ENCODE peak calls at places on chromosome 9, in ten cellular contexts. V is heart right ventricle; L is cardiac muscle cell; X is upper lobe of right lung; G is anterior cingulate cortex; Y is activated gamma-delta T cell treated with Interleukin-2 at 50 U/mL for 16 hours; U is effector memory CD8-positive, alpha-beta T cell; M is fibroblast of gingiva; P is tibial artery; N is fibroblast of the aortic adventitia. R is an unnamed sample.
A peak's percentile ranks its signal among the peaks of the same experiment; 100 is the strongest.

GRCh38 chr9:87007711-87008360 is 60.5 kb upstream of the GAS1 start:
- DNase-seq in L (peak; percentile 27), U (no peak), G (peak; percentile 21), P (no peak), Y (no peak), M (peak; percentile 81), V (no peak), N (peak; percentile 26), X (no peak), R (no peak)

GRCh38 chr9:135504262-135505229 is 4.1 kb downstream of the MRPS2 start:
- DNase-seq in U (peak; percentile 44), L (peak; percentile 79), V (peak; percentile 32), N (peak; percentile 57), G (peak; percentile 60), P (peak; percentile 55), X (peak; percentile 76), M (peak; percentile 61), Y (peak; percentile 48), R (peak; percentile 46)

GRCh38 chr9:135958485-135958884 is 2.7 kb downstream of the UBAC1 start:
- DNase-seq in U (no peak), Y (no peak), P (peak; percentile 53), G (no peak), V (no peak), M (no peak), L (no peak), N (no peak), X (no peak), R (no peak)

GRCh38 chr9:124257070-124257864 is 482 bp upstream of the NEK6 start:
- DNase-seq in N (no peak), X (no peak), Y (no peak), P (no peak), V (no peak), M (no peak), L (no peak), G (no peak), U (peak; percentile 12), R (no peak)

GRCh38 chr9:109506097-109506712 is 8.1 kb upstream of the PTPN3 start:
- DNase-seq in Y (no peak), U (no peak), V (no peak), P (no peak), G (no peak), L (no peak), X (no peak), M (peak; percentile 81), N (no peak), R (no peak)

GRCh38 chr9:33914887-33915286 is 97.9 kb downstream of the UBE2R2 start:
- DNase-seq in V (no peak), X (no peak), L (no peak), G (no peak), P (no peak), U (no peak), M (no peak), N (no peak), Y (no peak), R (no peak)

GRCh38 chr9:134648701-134649525 is 7.3 kb downstream of the COL5A1 start:
- DNase-seq in N (peak; percentile 65), U (no peak), M (peak; percentile 58), P (no peak), X (no peak), Y (no peak), V (no peak), L (peak; percentile 63), G (no peak), R (no peak)

GRCh38 chr9:17802249-17802857 is 223.5 kb downstream of the SH3GL2 start:
- DNase-seq in U (no peak), V (no peak), P (no peak), N (peak; percentile 38), L (peak; percentile 38), G (no peak), X (no peak), M (no peak), Y (no peak), R (no peak)

GRCh38 chr9:108784998-108785397 is 70.8 kb downstream of the ACTL7B start:
- DNase-seq in V (peak; percentile 8), X (no peak), P (peak; percentile 75), G (no peak), L (peak; percentile 94), N (peak; percentile 68), U (no peak), Y (no peak), M (peak; percentile 83), R (no peak)

GRCh38 chr9:79591463-79591862 is 19.7 kb downstream of the TLE4 start:
- DNase-seq in Y (no peak), G (no peak), V (no peak), P (no peak), N (no peak), U (no peak), L (no peak), X (no peak), M (no peak), R (no peak)

GRCh38 chr9:98158071-98158791 is 34.2 kb downstream of the CORO2A start:
- DNase-seq in G (no peak), Y (no peak), U (no peak), N (no peak), M (no peak), V (no peak), L (no peak), P (no peak), X (peak; percentile 68), R (peak; percentile 96)

GRCh38 chr9:124011460-124012301 is at the start of gene LHX2:
- DNase-seq in M (peak; percentile 57), X (no peak), P (no peak), N (peak; percentile 38), G (peak; percentile 77), L (peak; percentile 89), V (peak; percentile 47), Y (no peak), U (no peak), R (no peak)

GRCh38 chr9:124809741-124810500 is 33.0 kb downstream of the OLFML2A start:
- DNase-seq in P (no peak), Y (no peak), N (no peak), V (no peak), M (no peak), U (no peak), X (no peak), G (no peak), L (no peak), R (no peak)

GRCh38 chr9:4206718-4207117 is 93.2 kb downstream of the GLIS3 start:
- DNase-seq in Y (no peak), V (no peak), G (no peak), M (no peak), P (no peak), L (peak; percentile 88), X (no peak), U (no peak), N (peak; percentile 22), R (no peak)

GRCh38 chr9:119934497-119934896 is 565.3 kb upstream of the BRINP1 start:
- DNase-seq in P (no peak), L (no peak), Y (no peak), M (no peak), G (no peak), U (no peak), X (no peak), N (no peak), V (no peak), R (no peak)

GRCh38 chr9:134433101-134433500 is 106.8 kb downstream of the RXRA start:
- DNase-seq in Y (no peak), P (peak; percentile 54), X (no peak), G (peak; percentile 38), M (peak; percentile 59), N (peak; percentile 31), V (no peak), L (peak; percentile 45), U (no peak), R (peak; percentile 70)

GRCh38 chr9:6382681-6383080 is 30.3 kb upstream of the UHRF2 start:
- DNase-seq in Y (no peak), L (peak; percentile 15), P (no peak), M (peak; percentile 39), V (no peak), G (no peak), N (peak; percentile 65), U (no peak), X (no peak), R (no peak)

GRCh38 chr9:114721491-114722362 is 39.7 kb upstream of the TEX48 start:
- DNase-seq in G (no peak), U (no peak), V (no peak), Y (no peak), M (peak; percentile 92), L (peak; percentile 10), P (no peak), N (peak; percentile 36), X (no peak), R (peak; percentile 16)

GRCh38 chr9:126666155-126666803 is 52.6 kb downstream of the LMX1B start:
- DNase-seq in Y (no peak), N (no peak), P (no peak), G (no peak), V (no peak), X (no peak), U (no peak), M (no peak), L (no peak), R (no peak)

GRCh38 chr9:112884721-112885120 is 6.0 kb downstream of the SLC46A2 start:
- DNase-seq in Y (no peak), P (no peak), U (no peak), L (no peak), V (no peak), N (no peak), G (no peak), M (no peak), X (no peak), R (no peak)

GRCh38 chr9:77957652-77958051 is 74.0 kb downstream of the GNAQ start:
- DNase-seq in V (no peak), L (no peak), M (no peak), Y (no peak), U (no peak), P (no peak), N (no peak), G (no peak), X (no peak), R (no peak)

GRCh38 chr9:90611121-90611520 is 31.5 kb downstream of the DIRAS2 start:
- DNase-seq in L (no peak), X (no peak), P (no peak), M (no peak), N (no peak), U (no peak), Y (no peak), G (no peak), V (no peak), R (no peak)

GRCh38 chr9:81430727-81431126 is 258.6 kb downstream of the TLE1 start:
- DNase-seq in Y (no peak), L (no peak), N (peak; percentile 15), G (no peak), U (no peak), X (no peak), M (no peak), P (no peak), V (no peak), R (no peak)

GRCh38 chr9:127418037-127418471 is 6.1 kb upstream of the ZNF79 start:
- DNase-seq in L (peak; percentile 12), P (no peak), M (no peak), X (peak; percentile 73), Y (peak; percentile 31), G (peak; percentile 18), U (peak; percentile 37), V (no peak), N (no peak), R (no peak)

GRCh38 chr9:92671323-92671722 is 1.4 kb upstream of the IPPK start:
- DNase-seq in L (peak; percentile 86), X (peak; percentile 43), Y (no peak), G (no peak), M (peak; percentile 62), U (no peak), N (peak; percentile 75), V (no peak), P (no peak), R (no peak)

GRCh38 chr9:68426755-68427154 is 70.3 kb downstream of the PGM5 start:
- DNase-seq in U (no peak), L (no peak), Y (no peak), G (no peak), X (no peak), V (no peak), M (no peak), P (no peak), N (no peak), R (no peak)

GRCh38 chr9:101737165-101737704 is 1.2 kb downstream of the GRIN3A start:
- DNase-seq in M (no peak), U (no peak), L (no peak), N (no peak), V (no peak), Y (no peak), G (no peak), P (no peak), X (peak; percentile 59), R (no peak)

GRCh38 chr9:91428927-91429351 is 5.3 kb upstream of the NFIL3 start:
- DNase-seq in N (peak; percentile 93), U (no peak), X (no peak), P (peak; percentile 74), Y (no peak), M (peak; percentile 98), L (peak; percentile 92), G (no peak), V (no peak), R (no peak)